ENCODE peak calls at places on chromosomes 11 and 22, in eight cellular contexts. K is ACHN; M is activated CD4-positive, alpha-beta T cell treated with anti-CD3 and anti-CD28 coated beads, Interleukin-2, amount 50 U/mL, for 1 hour; U is HFF-Myc; J is CD4-positive, alpha-beta T cell; X is GM23338; O is occipital lobe; E is iris pigment epithelial cell. P is an unnamed sample.

GRCh38 chr22:47260551-47260950 is 498.1 kb downstream of the TBC1D22A start:
- DNase-seq in U (no peak), E (no peak), X (no peak), O (no peak), M (no peak), J (no peak), K (no peak), P (no peak)

GRCh38 chr11:110473666-110474065 is 43.9 kb downstream of the FDX1 start:
- DNase-seq in O (no peak), M (no peak), J (no peak), E (peak), X (peak), U (no peak), K (no peak), P (no peak)

GRCh38 chr22:36853407-36854099 is 7.3 kb upstream of the NCF4 start:
- DNase-seq in U (peak), J (peak), E (peak), O (no peak), X (peak), M (peak), K (peak), P (peak)

GRCh38 chr11:10305262-10305963 is 540 bp downstream of the ADM start:
- DNase-seq in X (peak), O (no peak), U (no peak), E (no peak), M (no peak), J (no peak), K (peak), P (no peak)

GRCh38 chr11:74783241-74783871 is 34.7 kb downstream of the RNF169 start:
- DNase-seq in J (no peak), U (peak), M (no peak), E (peak), O (no peak), X (no peak), K (peak), P (no peak)

GRCh38 chr22:31098633-31099110 is 8.7 kb downstream of the SELENOM start:
- DNase-seq in X (peak), O (no peak), J (no peak), U (no peak), M (no peak), K (no peak), E (no peak), P (no peak)

GRCh38 chr22:39259698-39260097 is 14.9 kb upstream of the PDGFB start:
- DNase-seq in M (no peak), J (no peak), E (no peak), X (no peak), O (no peak), K (no peak), U (no peak), P (no peak)

GRCh38 chr22:33013051-33013450 is 45.1 kb downstream of the SYN3 start:
- DNase-seq in J (no peak), O (no peak), X (no peak), U (no peak), K (no peak), M (no peak), E (no peak), P (no peak)

GRCh38 chr22:41181349-41182241 is 23.5 kb upstream of the L3MBTL2 start:
- DNase-seq in U (no peak), K (peak), O (no peak), E (peak), M (no peak), J (no peak), X (peak), P (no peak)

GRCh38 chr11:119863811-119864601 is 135.0 kb upstream of the NECTIN1 start:
- DNase-seq in O (no peak), U (no peak), J (no peak), X (peak), M (no peak), E (no peak), K (no peak), P (no peak)

GRCh38 chr11:61626580-61627380 is 45.9 kb upstream of the SYT7 start:
- DNase-seq in E (peak), M (no peak), X (peak), O (no peak), K (no peak), U (no peak), J (no peak), P (no peak)

GRCh38 chr22:23570681-23571080 is 9.4 kb downstream of the IGLL1 start:
- DNase-seq in E (no peak), U (no peak), K (no peak), J (no peak), M (no peak), X (no peak), O (no peak), P (no peak)

GRCh38 chr11:84719935-84720577 is 907.1 kb downstream of the DLG2 start:
- DNase-seq in O (no peak), E (no peak), J (no peak), M (no peak), K (no peak), X (peak), U (no peak), P (peak)

P was measured in posterior cingulate gyrus.